ENCODE peak calls at places on chromosomes 4 and X, in ten cellular contexts. H is IMR-90, V is transverse colon, B is uterus, E is heart left ventricle, F is body of pancreas, C is ovary, L is A549, S is Peyer's patch, J is suprapubic skin. A is an unnamed sample.
A peak's percentile ranks its signal among the peaks of the same experiment; 100 is the strongest.

GRCh38 chr4:27714073-27714472 is 853.4 kb downstream of the STIM2 start:
- DNase-seq in H (peak; percentile 31), V (no peak), B (no peak), E (no peak), F (no peak), C (no peak), L (no peak), S (no peak), J (no peak), A (no peak)

GRCh38 chr4:15542795-15543194 is 73.1 kb downstream of the CC2D2A start:
- DNase-seq in H (no peak), V (no peak), B (no peak), E (peak; percentile 47), F (peak; percentile 61), C (no peak), L (no peak), S (no peak), J (no peak), A (no peak)

GRCh38 chr4:56907009-56907408 is 691 bp upstream of the REST start:
- DNase-seq in H (no peak), V (peak; percentile 20), B (no peak), E (no peak), F (no peak), C (peak; percentile 33), L (no peak), S (no peak), J (no peak), A (no peak)

GRCh38 chr4:16293205-16293860 is 67.1 kb upstream of the TAPT1 start:
- DNase-seq in H (no peak), V (no peak), B (no peak), E (no peak), F (no peak), C (no peak), L (no peak), S (no peak), J (no peak), A (no peak)

GRCh38 chr4:98166025-98166730 is 22.9 kb upstream of the STPG2 start:
- DNase-seq in H (peak; percentile 1), V (no peak), B (no peak), E (peak; percentile 63), F (peak; percentile 88), C (no peak), L (peak; percentile 20), S (no peak), J (no peak), A (no peak)

GRCh38 chrX:52923781-52924241 is 26.7 kb downstream of the FAM156B start:
- DNase-seq in H (peak; percentile 69), V (peak; percentile 24), B (no peak), E (peak; percentile 20), F (peak; percentile 55), C (no peak), L (no peak), S (no peak), J (no peak), A (no peak)

GRCh38 chrX:150363561-150364346 is 637 bp downstream of the MAMLD1 start:
- DNase-seq in H (peak; percentile 29), V (peak; percentile 14), B (peak; percentile 27), E (peak; percentile 25), F (peak; percentile 48), C (no peak), L (peak; percentile 24), S (no peak), J (no peak), A (no peak)

GRCh38 chr4:1211951-1212545 is 36.9 kb downstream of the CTBP1 start:
- DNase-seq in H (no peak), V (no peak), B (no peak), E (no peak), F (peak; percentile 87), C (peak; percentile 32), L (no peak), S (no peak), J (no peak), A (no peak)

GRCh38 chrX:102899940-102900916 is 36.8 kb upstream of the RAB40AL start:
- DNase-seq in H (peak; percentile 74), V (peak; percentile 62), B (peak; percentile 44), E (peak; percentile 35), F (peak; percentile 64), C (peak; percentile 48), L (peak; percentile 6), S (peak; percentile 59), J (peak; percentile 74), A (peak; percentile 29)

GRCh38 chr4:159764343-159764952 is 661.6 kb downstream of the RAPGEF2 start:
- DNase-seq in H (no peak), V (no peak), B (no peak), E (no peak), F (peak; percentile 29), C (no peak), L (peak; percentile 8), S (no peak), J (no peak), A (no peak)

GRCh38 chr4:97720869-97721432 is 422.3 kb downstream of the STPG2 start:
- DNase-seq in H (no peak), V (no peak), B (no peak), E (no peak), F (no peak), C (no peak), L (no peak), S (no peak), J (no peak), A (no peak)

GRCh38 chrX:107716045-107716684 is 59.4 kb downstream of the TSC22D3 start:
- DNase-seq in H (peak; percentile 21), V (peak; percentile 28), B (peak; percentile 33), E (no peak), F (no peak), C (no peak), L (peak; percentile 30), S (no peak), J (no peak), A (no peak)

GRCh38 chr4:59994118-59994517 is 1206.0 kb upstream of the ADGRL3 start:
- DNase-seq in H (no peak), V (no peak), B (no peak), E (no peak), F (no peak), C (no peak), L (no peak), S (no peak), J (no peak), A (no peak)

GRCh38 chr4:120923201-120923522 is 636 bp upstream of the PRDM5 start:
- DNase-seq in H (no peak), V (no peak), B (no peak), E (no peak), F (no peak), C (no peak), L (no peak), S (no peak), J (no peak), A (no peak)

GRCh38 chr4:2353222-2354107 is 65.0 kb downstream of the ZFYVE28 start:
- DNase-seq in H (no peak), V (peak; percentile 6), B (no peak), E (peak; percentile 41), F (no peak), C (no peak), L (no peak), S (no peak), J (peak; percentile 68), A (peak; percentile 80)

GRCh38 chrX:28920554-28920953 is 333.3 kb downstream of the IL1RAPL1 start:
- DNase-seq in H (peak; percentile 8), V (no peak), B (no peak), E (no peak), F (no peak), C (no peak), L (no peak), S (no peak), J (no peak), A (no peak)

GRCh38 chr4:64584981-64585557 is 175.8 kb upstream of the TECRL start:
- DNase-seq in H (peak; percentile 6), V (no peak), B (no peak), E (no peak), F (peak; percentile 19), C (no peak), L (no peak), S (no peak), J (no peak), A (no peak)

GRCh38 chr4:185920691-185921260 is 108.8 kb upstream of the SORBS2 start:
- DNase-seq in H (no peak), V (no peak), B (no peak), E (no peak), F (no peak), C (no peak), L (no peak), S (no peak), J (no peak), A (no peak)

DNA sequence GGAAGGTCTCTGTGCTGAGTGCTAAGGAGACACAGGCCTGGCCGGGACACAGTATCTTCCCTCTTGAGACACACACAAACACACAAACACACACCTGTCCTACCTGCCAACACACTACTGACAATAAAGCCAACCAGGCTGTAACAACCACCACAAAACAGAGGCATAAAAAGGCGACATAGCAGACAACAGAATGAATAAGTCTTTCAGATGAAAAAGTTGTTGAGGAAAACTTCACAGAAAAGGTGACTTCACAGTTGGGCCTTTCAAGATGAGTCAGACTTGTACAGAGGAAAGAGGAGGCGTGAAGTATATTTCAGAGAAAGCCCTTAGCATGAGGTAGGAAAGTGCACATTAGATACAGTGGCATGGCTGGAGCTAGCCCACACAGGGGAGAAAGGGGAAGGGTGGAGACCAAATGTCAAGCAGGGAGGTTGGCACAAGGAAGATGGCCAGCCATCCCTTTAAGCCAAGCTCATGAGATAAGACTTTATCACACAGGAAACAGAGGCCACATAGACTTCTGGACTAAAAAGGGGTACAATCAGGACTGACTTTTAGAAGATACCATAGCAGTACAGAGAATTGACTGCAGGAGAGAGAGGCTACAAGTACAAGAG is 54.0 kb downstream of the SLC9A7 start:
- DNase-seq in H (peak; percentile 60), V (no peak), B (no peak), E (no peak), F (no peak), C (no peak), L (no peak), S (no peak), J (no peak), A (no peak)
- TF ChIP-seq POLR2A in H (no peak), V (no peak), B (no peak), E (no peak), F (no peak), C (no peak), L (no peak), S (no peak), J (no peak), A (no peak)

GRCh38 chrX:55011294-55011693 is 11.1 kb downstream of the APEX2 start:
- DNase-seq in H (peak; percentile 4), V (no peak), B (no peak), E (no peak), F (no peak), C (no peak), L (no peak), S (no peak), J (no peak), A (no peak)
- TF ChIP-seq CTCF in H (peak; percentile 30), V (no peak), B (no peak), E (peak; percentile 10), F (peak; percentile 23), C (no peak), L (peak; percentile 35), S (no peak), J (no peak), A (no peak)

GRCh38 chrX:153926863-153927685 is 1.0 kb upstream of the ARHGAP4 start:
- DNase-seq in H (peak; percentile 10), V (peak; percentile 77), B (no peak), E (peak; percentile 66), F (peak; percentile 52), C (peak; percentile 63), L (no peak), S (peak; percentile 90), J (no peak), A (no peak)
- TF ChIP-seq POLR2A in H (peak; percentile 27), V (no peak), B (no peak), E (no peak), F (no peak), C (no peak), L (peak; percentile 15), S (no peak), J (no peak), A (no peak)

GRCh38 chrX:15761564-15762191 is 23.6 kb downstream of the CA5B start:
- DNase-seq in H (peak; percentile 41), V (no peak), B (no peak), E (no peak), F (no peak), C (no peak), L (peak; percentile 42), S (no peak), J (no peak), A (no peak)
- TF ChIP-seq CTCF in H (peak; percentile 80), V (peak; percentile 49), B (peak; percentile 53), E (peak; percentile 71), F (peak; percentile 43), C (peak; percentile 17), L (peak; percentile 59), S (peak; percentile 44), J (peak; percentile 46), A (no peak)